ENCODE peak calls at places on chromosomes 1 and 21, in ten cellular contexts. X, B, O, U, W, E, R, S, K and F are unnamed samples.

GRCh38 chr1:237048803-237049202 is 6.8 kb downstream of the RYR2 start:
- DNase-seq in W (no peak), U (no peak), O (no peak), S (no peak), X (no peak), K (no peak), R (no peak), E (no peak), B (no peak), F (no peak)

GRCh38 chr1:225747566-225747965 is 30.1 kb upstream of the SRP9 start:
- DNase-seq in W (no peak), S (no peak), R (no peak), O (no peak), X (no peak), E (no peak), K (no peak), B (no peak), U (no peak), F (no peak)

GRCh38 chr1:201724760-201725105 is 104.2 kb upstream of the IPO9 start:
- DNase-seq in K (no peak), B (no peak), X (no peak), W (no peak), R (no peak), O (no peak), U (no peak), E (no peak), S (no peak), F (no peak)

GRCh38 chr1:38013027-38013588 is 574 bp downstream of the UTP11 start:
- DNase-seq in K (peak), O (no peak), U (peak), X (no peak), W (no peak), S (peak), E (peak), R (peak), B (no peak), F (no peak)

GRCh38 chr1:212498243-212498642 is 65.5 kb downstream of the NENF start:
- DNase-seq in X (no peak), R (no peak), U (peak), O (no peak), S (no peak), K (peak), B (no peak), E (peak), W (no peak), F (no peak)

GRCh38 chr1:222892137-222892763 is 77.4 kb downstream of the DISP1 start:
- DNase-seq in W (no peak), X (no peak), S (no peak), R (no peak), U (no peak), O (no peak), B (no peak), E (peak), K (peak), F (no peak)

GRCh38 chr1:26145041-26145959 is 13.6 kb upstream of the FAM110D start:
- DNase-seq in E (peak), K (peak), X (peak), W (peak), U (peak), O (peak), B (peak), S (peak), R (peak), F (peak)

GRCh38 chr1:22487781-22488180 is 36.1 kb downstream of the ZBTB40 start:
- DNase-seq in O (no peak), B (no peak), U (no peak), S (no peak), R (no peak), X (no peak), K (no peak), W (no peak), E (peak), F (no peak)

GRCh38 chr1:44411861-44412260 is 6.8 kb downstream of the RNF220 start:
- DNase-seq in X (no peak), S (no peak), W (no peak), E (no peak), B (no peak), R (no peak), O (no peak), U (no peak), K (no peak), F (no peak)

GRCh38 chr1:44798481-44799365 is 1.5 kb upstream of the PLK3 start:
- DNase-seq in W (no peak), S (no peak), B (no peak), O (no peak), E (no peak), R (no peak), X (no peak), U (no peak), K (no peak), F (no peak)

GRCh38 chr21:26958792-26959191 is 8.1 kb downstream of the ADAMTS5 start:
- DNase-seq in W (no peak), U (no peak), S (no peak), X (no peak), E (no peak), O (no peak), B (no peak), K (no peak), R (no peak), F (no peak)

GRCh38 chr1:232980336-232980978 is 30.0 kb downstream of the NTPCR start:
- DNase-seq in R (no peak), E (peak), O (no peak), S (peak), B (peak), X (no peak), W (no peak), U (no peak), K (peak), F (peak)

GRCh38 chr1:20093940-20094391 is 24.0 kb downstream of the PLA2G5 start:
- DNase-seq in U (peak), X (no peak), K (no peak), R (no peak), S (no peak), W (no peak), B (peak), E (peak), O (no peak), F (no peak)

GRCh38 chr1:2311184-2312032 is 79.9 kb downstream of the MORN1 start:
- DNase-seq in B (peak), X (no peak), R (no peak), S (peak), E (peak), O (peak), K (peak), U (peak), W (no peak), F (peak)

GRCh38 chr1:80047791-80048190 is 1041.3 kb upstream of the ADGRL4 start:
- DNase-seq in E (peak), S (no peak), O (no peak), K (no peak), X (no peak), U (peak), W (no peak), B (no peak), R (no peak), F (no peak)

GRCh38 chr21:37093977-37094376 is 20.9 kb downstream of the TTC3 start:
- DNase-seq in X (no peak), W (no peak), E (no peak), O (no peak), S (no peak), R (no peak), B (no peak), U (no peak), K (no peak), F (no peak)